ENCODE peak calls at places on chromosomes 11 and 22, in four cellular contexts. One of them, this sample, is unnamed.
A peak's percentile ranks its signal among the peaks of the same experiment; 100 is the strongest.

GRCh38 chr11:61377461-61378160 is 14.8 kb upstream of the TMEM216 start:
- DNase-seq in NCI-H774: no peak
- DNase-seq in stimulated activated CD4-positive, alpha-beta T cell treated with anti-CD3 and anti-CD28 coated beads, Interleukin-15, amount 100 ng/mL, for 1 hour: no peak
- DNase-seq in NAMALWA: no peak
- DNase-seq in this sample: no peak

GRCh38 chr11:85746640-85747039 is 60.6 kb upstream of the CCDC89 start:
- DNase-seq in NCI-H774: no peak
- DNase-seq in stimulated activated CD4-positive, alpha-beta T cell treated with anti-CD3 and anti-CD28 coated beads, Interleukin-15, amount 100 ng/mL, for 1 hour: no peak
- DNase-seq in NAMALWA: no peak
- DNase-seq in this sample: no peak

GRCh38 chr11:71946144-71946571 is 17.3 kb downstream of the RNF121 start:
- DNase-seq in NCI-H774: no peak
- DNase-seq in stimulated activated CD4-positive, alpha-beta T cell treated with anti-CD3 and anti-CD28 coated beads, Interleukin-15, amount 100 ng/mL, for 1 hour: no peak
- DNase-seq in NAMALWA: no peak
- DNase-seq in this sample: no peak

GRCh38 chr11:65912840-65913239 is 6.0 kb downstream of the C11orf68 start:
- DNase-seq in NCI-H774: no peak
- DNase-seq in stimulated activated CD4-positive, alpha-beta T cell treated with anti-CD3 and anti-CD28 coated beads, Interleukin-15, amount 100 ng/mL, for 1 hour: no peak
- DNase-seq in NAMALWA: no peak
- DNase-seq in this sample: no peak

GRCh38 chr11:132205006-132205405 is 834.6 kb downstream of the NTM start:
- DNase-seq in NCI-H774: no peak
- DNase-seq in stimulated activated CD4-positive, alpha-beta T cell treated with anti-CD3 and anti-CD28 coated beads, Interleukin-15, amount 100 ng/mL, for 1 hour: no peak
- DNase-seq in NAMALWA: no peak
- DNase-seq in this sample: no peak

GRCh38 chr22:31344369-31345330 is 1.5 kb downstream of the PATZ1 start:
- DNase-seq in NCI-H774: no peak
- DNase-seq in stimulated activated CD4-positive, alpha-beta T cell treated with anti-CD3 and anti-CD28 coated beads, Interleukin-15, amount 100 ng/mL, for 1 hour: no peak
- DNase-seq in NAMALWA: peak; percentile 76
- DNase-seq in this sample: peak; percentile 15

GRCh38 chr22:27531782-27532530 is 269.6 kb downstream of the MN1 start:
- DNase-seq in NCI-H774: no peak
- DNase-seq in stimulated activated CD4-positive, alpha-beta T cell treated with anti-CD3 and anti-CD28 coated beads, Interleukin-15, amount 100 ng/mL, for 1 hour: no peak
- DNase-seq in NAMALWA: no peak
- DNase-seq in this sample: no peak

GRCh38 chr11:62588966-62589637 is 2.2 kb downstream of the TUT1 start:
- DNase-seq in NCI-H774: no peak
- DNase-seq in stimulated activated CD4-positive, alpha-beta T cell treated with anti-CD3 and anti-CD28 coated beads, Interleukin-15, amount 100 ng/mL, for 1 hour: no peak
- DNase-seq in NAMALWA: peak; percentile 68
- DNase-seq in this sample: no peak

GRCh38 chr22:44246615-44247326 is 66.0 kb downstream of the SHISAL1 start:
- DNase-seq in NCI-H774: peak; percentile 13
- DNase-seq in stimulated activated CD4-positive, alpha-beta T cell treated with anti-CD3 and anti-CD28 coated beads, Interleukin-15, amount 100 ng/mL, for 1 hour: no peak
- DNase-seq in NAMALWA: no peak
- DNase-seq in this sample: peak; percentile 6

GRCh38 chr11:132125855-132126841 is 755.7 kb downstream of the NTM start:
- DNase-seq in NCI-H774: no peak
- DNase-seq in stimulated activated CD4-positive, alpha-beta T cell treated with anti-CD3 and anti-CD28 coated beads, Interleukin-15, amount 100 ng/mL, for 1 hour: no peak
- DNase-seq in NAMALWA: peak; percentile 14
- DNase-seq in this sample: peak; percentile 75

GRCh38 chr22:20404881-20405280 is 10.9 kb downstream of the ZNF74 start:
- DNase-seq in NCI-H774: no peak
- DNase-seq in stimulated activated CD4-positive, alpha-beta T cell treated with anti-CD3 and anti-CD28 coated beads, Interleukin-15, amount 100 ng/mL, for 1 hour: no peak
- DNase-seq in NAMALWA: no peak
- DNase-seq in this sample: no peak

This sample was measured in NCI-H1105 treated with DMSO at 0.1 percent for 48 hours.